ENCODE peak calls at places on chromosomes 1 and 21, in six cellular contexts. F, Y, P, R, J and T are unnamed samples.
A peak's percentile ranks its signal among the peaks of the same experiment; 100 is the strongest.

GRCh38 chr1:94237291-94238226 is at the start of gene ARHGAP29:
- DNase-seq in R (peak; percentile 89), Y (peak; percentile 80), J (peak; percentile 82), F (peak; percentile 59), P (peak; percentile 94), T (peak; percentile 89)

GRCh38 chr1:1422465-1423244 is 1.6 kb upstream of the ANKRD65 start:
- DNase-seq in P (peak; percentile 50), J (no peak), F (no peak), R (no peak), Y (peak; percentile 13), T (no peak)

GRCh38 chr1:78227705-78228260 is 182.0 kb downstream of the GIPC2 start:
- DNase-seq in P (no peak), Y (no peak), J (no peak), R (no peak), F (no peak), T (no peak)

GRCh38 chr1:156711011-156711817 is 5.8 kb upstream of the CRABP2 start:
- DNase-seq in P (peak; percentile 16), Y (peak; percentile 51), F (no peak), R (no peak), J (no peak), T (no peak)

GRCh38 chr1:55560246-55560645 is 345.1 kb upstream of the USP24 start:
- DNase-seq in F (no peak), J (no peak), Y (no peak), R (no peak), P (no peak), T (no peak)

GRCh38 chr1:155253797-155254196 is 1.5 kb downstream of the ENTREP3 start:
- DNase-seq in Y (peak; percentile 57), P (no peak), R (no peak), F (no peak), J (no peak), T (no peak)

GRCh38 chr1:101006553-101006952 is 19.0 kb downstream of the DPH5 start:
- DNase-seq in J (no peak), Y (no peak), F (no peak), P (no peak), R (no peak), T (no peak)

GRCh38 chr21:32452641-32453040 is 40.1 kb downstream of the EVA1C start:
- DNase-seq in P (no peak), J (no peak), F (no peak), R (no peak), Y (no peak), T (no peak)

GRCh38 chr1:29521846-29522580 is 285.7 kb downstream of the PTPRU start:
- DNase-seq in F (no peak), J (no peak), R (no peak), Y (no peak), P (no peak), T (no peak)

GRCh38 chr1:235908742-235909520 is 42.2 kb upstream of the LYST start:
- DNase-seq in F (no peak), P (no peak), R (no peak), Y (peak; percentile 89), J (no peak), T (no peak)

GRCh38 chr1:228226956-228227791 is 19.3 kb downstream of the OBSCN start:
- DNase-seq in Y (peak; percentile 52), J (no peak), P (no peak), R (no peak), F (no peak), T (no peak)

GRCh38 chr21:32794643-32795042 is 23.1 kb upstream of the PAXBP1 start:
- DNase-seq in F (no peak), R (no peak), Y (no peak), P (no peak), J (no peak), T (no peak)

GRCh38 chr1:97820470-97821188 is 100.2 kb downstream of the DPYD start:
- DNase-seq in R (no peak), F (no peak), J (no peak), P (no peak), Y (peak; percentile 47), T (no peak)

GRCh38 chr1:61332796-61333195 is 250.4 kb downstream of the NFIA start:
- DNase-seq in Y (no peak), R (no peak), F (no peak), J (no peak), P (no peak), T (no peak)

GRCh38 chr21:26965567-26966359 is 1.1 kb downstream of the ADAMTS5 start:
- DNase-seq in Y (peak; percentile 69), P (peak; percentile 75), F (no peak), R (peak; percentile 65), J (no peak), T (peak; percentile 47)

GRCh38 chr1:204094262-204095247 is 21.6 kb downstream of the SOX13 start:
- DNase-seq in P (peak; percentile 56), R (peak; percentile 34), F (no peak), Y (no peak), J (peak; percentile 47), T (no peak)

GRCh38 chr1:85494957-85495266 is 30.0 kb upstream of the DDAH1 start:
- DNase-seq in F (peak; percentile 33), P (no peak), J (no peak), R (no peak), Y (peak; percentile 59), T (no peak)

GRCh38 chr1:180503274-180503862 is 991 bp upstream of the ACBD6 start:
- DNase-seq in F (no peak), Y (peak; percentile 54), J (no peak), R (no peak), P (no peak), T (no peak)

GRCh38 chr1:204462229-204462561 is 32.4 kb downstream of the PIK3C2B start:
- DNase-seq in J (no peak), Y (no peak), F (no peak), R (no peak), P (no peak), T (no peak)

GRCh38 chr1:241950390-241950789 is 7.2 kb upstream of the BECN2 start:
- DNase-seq in Y (peak; percentile 93), J (no peak), R (no peak), F (no peak), P (no peak), T (no peak)

GRCh38 chr1:11059166-11059989 is 440 bp downstream of the SRM start:
- DNase-seq in J (no peak), P (peak; percentile 70), Y (peak; percentile 54), R (peak; percentile 24), F (no peak), T (no peak)

GRCh38 chr1:25204797-25205441 is 27.4 kb downstream of the SYF2 start:
- DNase-seq in Y (peak; percentile 84), J (no peak), F (no peak), R (no peak), P (no peak), T (no peak)

GRCh38 chr1:64745181-64745985 is 508 bp downstream of the RAVER2 start:
- DNase-seq in Y (peak; percentile 60), R (peak; percentile 16), J (peak; percentile 35), P (peak; percentile 60), F (peak; percentile 18), T (peak; percentile 48)

GRCh38 chr1:150563340-150564038 is 14.3 kb downstream of the ADAMTSL4 start:
- DNase-seq in J (peak; percentile 83), Y (peak; percentile 60), F (no peak), P (peak; percentile 77), R (peak; percentile 75), T (peak; percentile 82)

GRCh38 chr1:46822248-46822826 is 23.5 kb downstream of the CYP4B1 start:
- DNase-seq in Y (no peak), F (no peak), P (no peak), R (no peak), J (no peak), T (no peak)

GRCh38 chr1:33435096-33435820 is 4.4 kb upstream of the PHC2 start:
- DNase-seq in P (no peak), Y (peak; percentile 89), J (no peak), F (no peak), R (no peak), T (no peak)

GRCh38 chr1:245825128-245825901 is 670.5 kb downstream of the KIF26B start:
- DNase-seq in P (no peak), R (no peak), F (no peak), J (no peak), Y (peak; percentile 12), T (no peak)

GRCh38 chr1:114015075-114015474 is 35.8 kb downstream of the OLFML3 start:
- DNase-seq in J (no peak), Y (peak; percentile 68), P (no peak), F (no peak), R (no peak), T (no peak)

GRCh38 chr1:144101397-144102050 is 129.7 kb upstream of the FAM72C start:
- DNase-seq in J (peak; percentile 40), P (peak; percentile 77), R (peak; percentile 26), F (peak; percentile 4), Y (peak; percentile 3), T (peak; percentile 66)

GRCh38 chr1:5734996-5735395 is 257.2 kb downstream of the NPHP4 start:
- DNase-seq in F (no peak), R (no peak), P (peak; percentile 12), J (peak; percentile 6), Y (no peak), T (peak; percentile 29)

GRCh38 chr21:26776320-26777021 is 68.7 kb downstream of the ADAMTS1 start:
- DNase-seq in R (no peak), F (no peak), P (no peak), J (no peak), Y (peak; percentile 73), T (no peak)

GRCh38 chr1:219958875-219959417 is 30.6 kb upstream of the SLC30A10 start:
- DNase-seq in F (no peak), P (no peak), J (no peak), Y (no peak), R (no peak), T (no peak)

GRCh38 chr1:145707183-145707867 is at the start of gene PDZK1:
- DNase-seq in Y (no peak), J (no peak), R (no peak), P (no peak), F (no peak), T (no peak)

GRCh38 chr1:2801535-2802291 is at the start of gene TTC34:
- DNase-seq in Y (peak; percentile 18), R (no peak), J (no peak), F (no peak), P (no peak), T (peak; percentile 69)
- H3K4me1 ChIP-seq in Y (no peaks in the 10 kb centered on the region), R (no peaks in the 10 kb centered on the region), J (no peaks in the 10 kb centered on the region), F (no peaks in the 10 kb centered on the region), P (no peaks in the 10 kb centered on the region), T (no peaks in the 10 kb centered on the region)

GRCh38 chr1:182149411-182149965 is 88.0 kb upstream of the ZNF648 start:
- DNase-seq in Y (peak; percentile 95), F (peak; percentile 48), P (no peak), J (peak; percentile 78), R (no peak), T (peak; percentile 63)
- H3K27ac ChIP-seq in Y (peak overlapping the region; percentile 71), F (peak overlapping the region; percentile 67), P (peak overlapping the region; percentile 27), J (peak overlapping the region; percentile 99), R (no peak overlapping the region), T (peak overlapping the region; percentile 94)

GRCh38 chr1:52423055-52423454 is 18.7 kb downstream of the PRPF38A start:
- DNase-seq in F (no peak), P (no peak), R (no peak), Y (no peak), J (no peak), T (no peak)
- H3K4me1 ChIP-seq in F (no peaks in the 10 kb centered on the region), P (no peaks in the 10 kb centered on the region), R (peaks cover 14% of the 10 kb centered on the region), Y (peaks cover 15% of the 10 kb centered on the region), J (no peaks in the 10 kb centered on the region), T (no peaks in the 10 kb centered on the region)

GRCh38 chr1:54287176-54287650 is 87.2 kb downstream of the MRPL37 start:
- DNase-seq in R (peak; percentile 65), J (peak; percentile 71), Y (peak; percentile 83), F (peak; percentile 74), P (peak; percentile 90), T (peak; percentile 75)
- H3K27ac ChIP-seq in R (peak overlapping the region; percentile 78), J (peak overlapping the region; percentile 33), Y (peak overlapping the region; percentile 91), F (peak overlapping the region; percentile 84), P (peak overlapping the region; percentile 74), T (peak overlapping the region; percentile 46)